ENCODE peak calls at places on chromosome 1, in six cellular contexts. H, N, Q, U, Z and B are unnamed samples.
A peak's percentile ranks its signal among the peaks of the same experiment; 100 is the strongest.

GRCh38 chr1:209580577-209580976 is 2.9 kb upstream of the CAMK1G start:
- DNase-seq in H (no peak), N (no peak), Q (no peak), U (no peak), Z (no peak), B (no peak)

GRCh38 chr1:33220701-33221384 is 35.4 kb upstream of the ZNF362 start:
- DNase-seq in H (no peak), N (no peak), Q (no peak), U (no peak), Z (no peak), B (peak; percentile 96)

GRCh38 chr1:34829250-34829649 is 30.3 kb downstream of the SMIM12 start:
- DNase-seq in H (no peak), N (no peak), Q (no peak), U (no peak), Z (no peak), B (no peak)

GRCh38 chr1:47478090-47478489 is 40.2 kb downstream of the FOXD2 start:
- DNase-seq in H (no peak), N (no peak), Q (no peak), U (peak; percentile 80), Z (no peak), B (no peak)

GRCh38 chr1:156527584-156527983 is 27.0 kb upstream of the MEF2D start:
- DNase-seq in H (no peak), N (no peak), Q (no peak), U (no peak), Z (no peak), B (no peak)

GRCh38 chr1:39892611-39893595 is 8.8 kb downstream of the MYCL start:
- DNase-seq in H (no peak), N (peak; percentile 56), Q (peak; percentile 56), U (no peak), Z (no peak), B (peak; percentile 86)

GRCh38 chr1:11690669-11691301 is 725 bp upstream of the DRAXIN start:
- DNase-seq in H (no peak), N (no peak), Q (no peak), U (no peak), Z (no peak), B (no peak)

GRCh38 chr1:181482521-181483083 is 715 bp upstream of the CACNA1E start:
- DNase-seq in H (peak; percentile 21), N (no peak), Q (no peak), U (peak; percentile 94), Z (peak; percentile 86), B (peak; percentile 8)

GRCh38 chr1:208531003-208531750 is 287.0 kb upstream of the PLXNA2 start:
- DNase-seq in H (no peak), N (no peak), Q (no peak), U (no peak), Z (no peak), B (no peak)

GRCh38 chr1:209567788-209568187 is 15.7 kb upstream of the CAMK1G start:
- DNase-seq in H (no peak), N (peak; percentile 34), Q (no peak), U (no peak), Z (no peak), B (peak; percentile 91)

GRCh38 chr1:233490488-233490887 is 123.4 kb upstream of the KCNK1 start:
- DNase-seq in H (no peak), N (no peak), Q (no peak), U (no peak), Z (no peak), B (no peak)

GRCh38 chr1:232274236-232274855 is 355.6 kb downstream of the SIPA1L2 start:
- DNase-seq in H (no peak), N (no peak), Q (no peak), U (no peak), Z (no peak), B (peak; percentile 42)

GRCh38 chr1:220368352-220369265 is 96.4 kb upstream of the RAB3GAP2 start:
- DNase-seq in H (no peak), N (peak; percentile 18), Q (peak; percentile 47), U (no peak), Z (no peak), B (peak; percentile 77)

GRCh38 chr1:218383051-218383450 is 37.9 kb downstream of the TGFB2 start:
- DNase-seq in H (no peak), N (no peak), Q (no peak), U (no peak), Z (no peak), B (no peak)

GRCh38 chr1:235933483-235934116 is 66.9 kb upstream of the LYST start:
- DNase-seq in H (no peak), N (no peak), Q (no peak), U (no peak), Z (no peak), B (peak; percentile 33)

DNA sequence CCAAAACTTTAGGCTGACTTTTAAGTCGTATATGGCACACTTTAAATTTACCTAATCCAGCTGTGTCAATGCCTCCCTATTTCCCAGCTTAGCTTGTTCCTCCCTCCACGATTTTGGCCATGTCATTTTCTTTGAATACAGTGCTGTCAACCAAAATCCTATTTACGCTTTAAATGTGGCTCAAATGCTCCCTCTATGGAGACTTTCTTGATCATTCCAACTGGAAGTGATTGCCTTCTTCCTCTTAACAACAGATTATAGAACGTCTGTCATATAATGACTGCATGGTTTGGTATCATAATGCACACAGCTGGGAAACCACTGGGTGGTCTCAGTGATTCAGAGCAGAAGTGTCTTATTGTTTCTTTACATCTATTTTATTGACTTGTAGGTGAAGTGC is 18.9 kb upstream of the BATF3 start:
- DNase-seq in H (no peak), N (no peak), Q (no peak), U (no peak), Z (no peak), B (no peak)
- H3K4me3 ChIP-seq in H (no peak overlapping the region), N (no peak overlapping the region), Q (no peak overlapping the region), U (no peak overlapping the region), Z (no peak overlapping the region), B (no peak overlapping the region)

GRCh38 chr1:204402391-204402790 is 9.2 kb downstream of the PPP1R15B start:
- DNase-seq in H (no peak), N (no peak), Q (no peak), U (no peak), Z (no peak), B (no peak)

GRCh38 chr1:204398197-204399125 is 13.2 kb downstream of the PPP1R15B start:
- DNase-seq in H (no peak), N (peak; percentile 60), Q (no peak), U (no peak), Z (peak; percentile 26), B (peak; percentile 82)

GRCh38 chr1:204400893-204401510 is 10.6 kb downstream of the PPP1R15B start:
- DNase-seq in H (no peak), N (no peak), Q (no peak), U (no peak), Z (no peak), B (no peak)

GRCh38 chr1:204404629-204405028 is 7.0 kb downstream of the PPP1R15B start:
- DNase-seq in H (no peak), N (no peak), Q (no peak), U (no peak), Z (no peak), B (no peak)

DNA sequence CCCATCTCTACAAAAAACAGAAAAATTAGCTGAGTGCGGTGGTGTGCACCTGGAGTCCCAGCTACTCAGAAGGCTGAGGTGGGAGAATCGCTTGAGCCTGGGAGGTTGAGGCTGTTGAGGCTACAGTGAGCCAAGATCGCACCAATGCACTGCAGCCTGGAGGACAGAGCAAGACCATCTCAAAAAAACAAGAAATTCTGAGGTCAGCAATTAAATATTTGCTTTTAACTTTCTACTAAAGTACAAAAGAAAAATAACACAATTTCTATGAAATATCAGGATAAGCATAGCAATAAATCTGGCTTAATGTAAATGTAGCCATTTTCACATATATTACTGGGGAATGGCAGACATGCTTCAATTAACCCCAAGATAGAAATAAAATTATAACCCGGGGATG is 9.9 kb downstream of the PPP1R15B start:
- DNase-seq in H (no peak), N (no peak), Q (no peak), U (no peak), Z (no peak), B (no peak)
- H3K36me3 ChIP-seq in H (peaks cover 91% of the 10 kb centered on the region), N (peaks cover 50% of the 10 kb centered on the region), Q (peaks cover 6% of the 10 kb centered on the region), U (peaks cover 97% of the 10 kb centered on the region), Z (peaks cover 10% of the 10 kb centered on the region), B (peaks cover 12% of the 10 kb centered on the region)

DNA sequence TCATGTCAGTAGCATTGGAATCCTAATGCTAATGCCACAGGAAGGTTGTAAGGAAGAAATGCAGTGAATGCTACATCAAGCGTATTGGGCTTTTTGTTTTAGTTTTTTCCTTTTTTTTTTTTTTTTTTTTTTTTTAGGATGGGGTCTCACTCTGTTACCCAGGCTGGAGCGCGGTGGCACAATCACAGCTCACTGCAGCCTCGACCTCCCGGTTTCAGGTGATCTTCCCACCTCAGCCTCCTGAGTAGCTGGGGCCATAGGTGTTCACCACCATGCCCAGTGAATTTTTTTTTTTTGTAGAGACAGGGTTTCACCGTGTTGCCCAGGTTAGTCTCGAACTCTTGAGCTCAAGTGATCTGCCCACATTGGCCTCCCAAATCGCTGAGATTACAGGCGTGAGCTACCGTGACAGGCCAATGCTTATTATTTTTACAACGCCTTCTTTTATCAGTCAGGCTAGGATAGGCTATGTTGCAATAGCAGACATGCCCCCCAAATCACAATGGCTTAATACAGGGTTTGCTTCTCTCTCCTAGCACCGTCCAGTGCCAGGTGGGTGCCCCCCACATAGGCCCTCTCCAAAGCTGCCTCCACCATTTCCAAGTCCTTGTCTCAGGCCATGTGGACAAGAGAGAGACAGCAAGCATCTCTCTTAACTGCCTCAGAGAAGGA is 3.8 kb upstream of the MATN1 start:
- DNase-seq in H (no peak), N (no peak), Q (no peak), U (no peak), Z (no peak), B (no peak)
- TF ChIP-seq CTCF in H (no peak), N (no peak), Q (no peak), U (no peak), Z (no peak), B (no peak)

DNA sequence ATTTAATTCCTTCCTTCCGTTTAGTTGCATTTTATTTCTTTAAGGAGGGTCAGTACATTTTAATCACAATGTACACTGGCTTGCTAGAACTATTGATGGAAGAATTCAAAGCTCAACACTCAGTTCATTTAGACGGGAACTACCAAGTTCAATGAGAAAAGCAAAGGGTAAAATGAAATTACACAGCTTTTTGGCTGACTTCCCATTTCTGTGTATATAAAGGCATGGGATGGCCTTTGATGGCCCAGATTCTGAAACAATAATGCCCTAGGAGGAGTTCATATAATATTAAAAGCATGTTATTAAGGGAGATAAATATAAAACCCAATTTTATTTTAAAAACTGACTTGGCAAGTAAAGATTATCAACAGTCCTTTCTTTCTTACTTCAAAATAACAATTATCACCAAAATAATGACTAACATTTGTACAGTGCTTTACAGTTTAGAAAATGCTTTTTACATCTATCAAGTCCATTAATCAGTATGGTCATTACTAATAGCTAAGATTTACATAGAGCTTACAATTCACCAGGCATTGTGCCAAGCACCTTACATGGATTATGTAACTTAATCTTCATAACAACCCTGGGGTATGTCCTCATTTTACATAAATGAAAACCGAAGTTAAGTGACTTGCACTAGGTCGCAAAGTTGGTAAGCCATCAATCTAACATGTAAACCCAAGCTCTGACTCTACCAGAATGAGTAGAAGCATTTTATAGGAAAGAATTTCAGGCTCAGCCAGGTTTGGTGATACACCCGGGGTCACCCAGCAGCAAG is 402.4 kb downstream of the OMA1 start:
- DNase-seq in H (no peak), N (no peak), Q (no peak), U (no peak), Z (no peak), B (no peak)
- H3K4me3 ChIP-seq in H (no peak overlapping the region), N (no peak overlapping the region), Q (no peak overlapping the region), U (no peak overlapping the region), Z (no peak overlapping the region), B (no peak overlapping the region)

GRCh38 chr1:225407755-225408154 is 20.1 kb downstream of the LBR start:
- DNase-seq in H (no peak), N (no peak), Q (no peak), U (no peak), Z (no peak), B (no peak)
- H3K36me3 ChIP-seq in H (peaks cover 92% of the 10 kb centered on the region), N (peaks cover 22% of the 10 kb centered on the region), Q (peaks cover 3% of the 10 kb centered on the region), U (peaks cover 98% of the 10 kb centered on the region), Z (peaks cover 12% of the 10 kb centered on the region), B (peaks cover 4% of the 10 kb centered on the region)